ENCODE peak calls at places on chromosome 4, in four cellular contexts. N is K562, S is suprapubic skin, T is upper lobe of left lung. W is an unnamed sample.

GRCh38 chr4:166602068-166602467 is 632.2 kb downstream of the SPOCK3 start:
- DNase-seq in N (no peak), S (no peak), T (peak; percentile 58), W (no peak)

GRCh38 chr4:122857160-122857559 is 30.5 kb downstream of the FGF2 start:
- DNase-seq in N (no peak), S (no peak), T (no peak), W (no peak)

GRCh38 chr4:55554453-55555030 is 7.8 kb upstream of the CLOCK start:
- DNase-seq in N (no peak), S (no peak), T (no peak), W (no peak)

GRCh38 chr4:84069119-84069518 is 430.0 kb downstream of the NKX6-1 start:
- DNase-seq in N (no peak), S (no peak), T (no peak), W (no peak)

GRCh38 chr4:8595237-8596087 is 2.9 kb downstream of the CPZ start:
- DNase-seq in N (no peak), S (no peak), T (peak; percentile 29), W (no peak)

GRCh38 chr4:64682946-64683345 is 273.7 kb upstream of the TECRL start:
- DNase-seq in N (no peak), S (no peak), T (no peak), W (no peak)

GRCh38 chr4:10762541-10762940 is 78.0 kb upstream of the CLNK start:
- DNase-seq in N (no peak), S (no peak), T (no peak), W (no peak)

GRCh38 chr4:127421418-127421817 is 211.3 kb upstream of the INTU start:
- DNase-seq in N (no peak), S (no peak), T (no peak), W (no peak)

GRCh38 chr4:71212216-71212615 is 126.6 kb upstream of the SLC4A4 start:
- DNase-seq in N (no peak), S (no peak), T (no peak), W (no peak)

GRCh38 chr4:31467781-31468180 is 747.6 kb downstream of the PCDH7 start:
- DNase-seq in N (no peak), S (no peak), T (no peak), W (no peak)

GRCh38 chr4:134216436-134216835 is 14.8 kb upstream of the PABPC4L start:
- DNase-seq in N (no peak), S (no peak), T (no peak), W (no peak)

GRCh38 chr4:77201343-77201742 is 44.3 kb downstream of the CCNG2 start:
- DNase-seq in N (no peak), S (no peak), T (no peak), W (no peak)

GRCh38 chr4:179417357-179417756 is 1975.1 kb upstream of the AGA start:
- DNase-seq in N (no peak), S (no peak), T (no peak), W (no peak)

GRCh38 chr4:110164251-110164650 is 34.2 kb downstream of the ELOVL6 start:
- DNase-seq in N (no peak), S (no peak), T (no peak), W (no peak)

GRCh38 chr4:178632415-178632814 is 1190.2 kb upstream of the AGA start:
- DNase-seq in N (no peak), S (no peak), T (no peak), W (no peak)

GRCh38 chr4:75895744-75896314 is 6.4 kb downstream of the PPEF2 start:
- DNase-seq in N (peak; percentile 65), S (no peak), T (no peak), W (no peak)

GRCh38 chr4:164531336-164531735 is 222.6 kb upstream of the SMIM31 start:
- DNase-seq in N (no peak), S (no peak), T (no peak), W (no peak)

GRCh38 chr4:74660866-74661265 is 133.5 kb downstream of the BTC start:
- DNase-seq in N (no peak), S (no peak), T (no peak), W (no peak)

GRCh38 chr4:8083086-8083825 is 75.4 kb downstream of the ABLIM2 start:
- DNase-seq in N (no peak), S (no peak), T (no peak), W (no peak)

GRCh38 chr4:114384629-114385028 is 214.0 kb upstream of the UGT8 start:
- DNase-seq in N (no peak), S (no peak), T (no peak), W (no peak)

GRCh38 chr4:56218230-56218895 is 168.9 kb downstream of the AASDH start:
- DNase-seq in N (no peak), S (no peak), T (no peak), W (no peak)

GRCh38 chr4:24816797-24817196 is 21.4 kb downstream of the SOD3 start:
- DNase-seq in N (no peak), S (peak; percentile 69), T (no peak), W (no peak)

GRCh38 chr4:11912886-11913285 is 484.2 kb upstream of the HS3ST1 start:
- DNase-seq in N (no peak), S (no peak), T (no peak), W (no peak)

GRCh38 chr4:100450449-100450848 is 67.4 kb downstream of the EMCN start:
- DNase-seq in N (no peak), S (no peak), T (no peak), W (no peak)

GRCh38 chr4:37893164-37893563 is 2.3 kb downstream of the TBC1D1 start:
- DNase-seq in N (no peak), S (no peak), T (no peak), W (no peak)

GRCh38 chr4:139957986-139958737 is 195.8 kb downstream of the MAML3 start:
- DNase-seq in N (no peak), S (no peak), T (no peak), W (no peak)

GRCh38 chr4:27921236-27921635 is 1060.6 kb downstream of the STIM2 start:
- DNase-seq in N (no peak), S (no peak), T (no peak), W (no peak)

GRCh38 chr4:89829470-89830138 is 7.4 kb downstream of the SNCA start:
- DNase-seq in N (no peak), S (no peak), T (no peak), W (no peak)

GRCh38 chr4:121139533-121140222 is 24.4 kb downstream of the TNIP3 start:
- DNase-seq in N (no peak), S (no peak), T (no peak), W (no peak)

GRCh38 chr4:2792396-2792710 is 532 bp upstream of the SH3BP2 start:
- DNase-seq in N (no peak), S (no peak), T (no peak), W (no peak)

GRCh38 chr4:15002659-15003440 is 569 bp downstream of the CPEB2 start:
- DNase-seq in N (peak; percentile 58), S (peak; percentile 90), T (peak; percentile 95), W (peak; percentile 64)

GRCh38 chr4:107747748-107748486 is 27.9 kb upstream of the PAPSS1 start:
- DNase-seq in N (no peak), S (no peak), T (no peak), W (peak; percentile 42)

GRCh38 chr4:19711871-19712270 is 539.8 kb upstream of the SLIT2 start:
- DNase-seq in N (no peak), S (no peak), T (no peak), W (no peak)
- TF ChIP-seq POLR2A in N (no peak), S (no peak), T (no peak), W (no peak)

DNA sequence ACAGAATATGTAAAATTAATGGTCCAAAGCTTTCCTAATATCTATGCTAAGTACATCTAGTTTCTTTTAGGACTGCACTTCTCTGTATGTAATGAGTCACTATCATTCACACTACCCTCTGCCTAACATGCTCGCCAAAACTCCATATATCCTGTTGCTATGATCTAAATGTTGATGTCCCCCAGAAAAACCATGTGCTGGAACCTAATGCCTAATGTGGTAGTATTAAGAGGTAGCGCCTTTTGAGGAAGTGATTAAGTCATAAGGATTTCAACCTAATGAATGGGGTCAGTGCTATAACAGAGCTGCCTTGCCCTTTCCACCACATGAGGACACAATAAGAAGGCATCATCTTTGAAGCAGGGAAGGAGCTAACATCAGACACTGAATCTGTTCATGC is 34.9 kb upstream of the NFKB1 start:
- DNase-seq in N (no peak), S (no peak), T (no peak), W (no peak)
- TF ChIP-seq POLR2AphosphoS5 in N (no peak), S (no peak), T (no peak), W (no peak)

GRCh38 chr4:119028296-119028695 is 107.3 kb upstream of the MYOZ2 start:
- DNase-seq in N (no peak), S (no peak), T (no peak), W (no peak)

GRCh38 chr4:119025916-119026661 is 109.5 kb upstream of the MYOZ2 start:
- DNase-seq in N (no peak), S (no peak), T (no peak), W (peak; percentile 50)

GRCh38 chr4:119027815-119028214 is 107.8 kb upstream of the MYOZ2 start:
- DNase-seq in N (no peak), S (no peak), T (no peak), W (no peak)

GRCh38 chr4:119025440-119025839 is 110.2 kb upstream of the MYOZ2 start:
- DNase-seq in N (no peak), S (no peak), T (no peak), W (peak; percentile 51)

GRCh38 chr4:119026662-119027444 is 108.8 kb upstream of the MYOZ2 start:
- DNase-seq in N (no peak), S (no peak), T (no peak), W (no peak)
- TF ChIP-seq POLR2A in N (no peak), S (peak; percentile 20), T (no peak), W (no peak)

GRCh38 chr4:41838590-41838989 is 90.1 kb upstream of the PHOX2B start:
- DNase-seq in N (no peak), S (no peak), T (no peak), W (no peak)

GRCh38 chr4:41839945-41840854 is 91.7 kb upstream of the PHOX2B start:
- DNase-seq in N (no peak), S (no peak), T (no peak), W (no peak)

GRCh38 chr4:41832961-41833360 is 84.4 kb upstream of the PHOX2B start:
- DNase-seq in N (no peak), S (no peak), T (no peak), W (no peak)

DNA sequence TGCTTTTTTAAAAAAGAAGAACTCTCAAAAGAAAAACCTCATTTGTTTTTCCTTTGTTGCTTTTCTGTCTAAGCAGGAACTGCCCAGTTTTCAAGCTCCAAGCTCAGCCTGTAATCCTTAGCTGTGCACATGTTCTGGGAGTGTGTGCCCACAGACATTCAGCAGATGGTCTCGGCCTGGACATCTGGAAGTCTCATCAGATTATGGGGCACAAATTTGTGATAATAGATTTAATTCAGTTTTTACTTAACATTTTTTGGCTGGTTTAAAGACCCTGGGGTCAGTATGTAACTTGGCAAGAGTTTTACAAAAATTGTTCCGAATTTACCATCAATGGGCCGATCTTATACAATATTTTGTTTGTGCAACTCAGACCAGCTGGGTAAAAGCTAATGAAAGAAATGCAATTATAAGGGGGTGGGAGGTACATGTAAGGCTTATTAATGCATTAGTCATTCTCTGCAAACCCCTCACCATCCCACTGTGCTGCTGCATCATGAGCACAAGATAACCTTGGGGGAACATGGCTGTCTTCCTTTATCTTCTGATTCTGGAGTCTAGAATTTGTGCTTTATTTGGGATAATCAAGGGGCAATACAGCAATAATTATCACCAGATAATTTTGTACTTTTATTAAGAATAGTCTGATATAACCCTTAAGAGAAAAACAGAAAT is 86.9 kb upstream of the PHOX2B start:
- DNase-seq in N (no peak), S (no peak), T (no peak), W (no peak)
- TF ChIP-seq POLR2AphosphoS5 in N (no peak), S (no peak), T (no peak), W (no peak)

W was measured in prostate gland.